ENCODE peak calls at places on chromosomes 6 and 20, in four cellular contexts. D is gastrocnemius medialis, Q is pancreas, H is ascending aorta. J is an unnamed sample.
A peak's percentile ranks its signal among the peaks of the same experiment; 100 is the strongest.

GRCh38 chr6:10322991-10323390 is 91.9 kb downstream of the TFAP2A start:
- DNase-seq in D (no peak), Q (no peak), H (no peak), J (no peak)

GRCh38 chr6:43952746-43953145 is 174.5 kb downstream of the MRPL14 start:
- DNase-seq in D (peak; percentile 42), Q (no peak), H (no peak), J (no peak)

GRCh38 chr6:6218246-6219085 is 102.0 kb downstream of the F13A1 start:
- DNase-seq in D (peak; percentile 20), Q (no peak), H (no peak), J (no peak)

GRCh38 chr20:709421-709820 is 33.8 kb upstream of the SCRT2 start:
- DNase-seq in D (no peak), Q (peak; percentile 75), H (no peak), J (peak; percentile 65)

GRCh38 chr6:126312013-126312665 is 27.8 kb upstream of the CENPW start:
- DNase-seq in D (no peak), Q (no peak), H (no peak), J (no peak)

GRCh38 chr6:169993861-169994481 is 242.5 kb downstream of the ERMARD start:
- DNase-seq in D (no peak), Q (peak; percentile 50), H (peak; percentile 50), J (no peak)

GRCh38 chr20:58743076-58743566 is 50.5 kb downstream of the NPEPL1 start:
- DNase-seq in D (no peak), Q (no peak), H (no peak), J (no peak)

GRCh38 chr20:58597021-58597940 is 53.8 kb upstream of the STX16 start:
- DNase-seq in D (no peak), Q (no peak), H (no peak), J (peak; percentile 60)

GRCh38 chr6:110331816-110332215 is 26.3 kb downstream of the METTL24 start:
- DNase-seq in D (no peak), Q (no peak), H (no peak), J (no peak)

GRCh38 chr20:12171927-12172581 is 254.4 kb downstream of the BTBD3 start:
- DNase-seq in D (peak; percentile 12), Q (no peak), H (no peak), J (no peak)

GRCh38 chr6:111105578-111105977 is 18.3 kb downstream of the SLC16A10 start:
- DNase-seq in D (peak; percentile 94), Q (peak; percentile 89), H (no peak), J (peak; percentile 84)

GRCh38 chr20:63694596-63695418 is 1.6 kb upstream of the TNFRSF6B start:
- DNase-seq in D (peak; percentile 13), Q (no peak), H (no peak), J (peak; percentile 17)

GRCh38 chr6:82773061-82773717 is 292.5 kb downstream of the UBE3D start:
- DNase-seq in D (no peak), Q (no peak), H (no peak), J (no peak)

GRCh38 chr6:89173634-89174033 is 27.8 kb downstream of the PM20D2 start:
- DNase-seq in D (peak; percentile 41), Q (no peak), H (no peak), J (no peak)

GRCh38 chr6:162149786-162150185 is 577.8 kb downstream of the PRKN start:
- DNase-seq in D (no peak), Q (no peak), H (no peak), J (no peak)

GRCh38 chr6:56683882-56684281 is 41.2 kb upstream of the DST start:
- DNase-seq in D (peak; percentile 83), Q (no peak), H (peak; percentile 88), J (no peak)
- H3K4me3 ChIP-seq in D (peak overlapping the region; percentile 11), Q (no peak overlapping the region), H (no peak overlapping the region), J (peak overlapping the region; percentile 22)

DNA sequence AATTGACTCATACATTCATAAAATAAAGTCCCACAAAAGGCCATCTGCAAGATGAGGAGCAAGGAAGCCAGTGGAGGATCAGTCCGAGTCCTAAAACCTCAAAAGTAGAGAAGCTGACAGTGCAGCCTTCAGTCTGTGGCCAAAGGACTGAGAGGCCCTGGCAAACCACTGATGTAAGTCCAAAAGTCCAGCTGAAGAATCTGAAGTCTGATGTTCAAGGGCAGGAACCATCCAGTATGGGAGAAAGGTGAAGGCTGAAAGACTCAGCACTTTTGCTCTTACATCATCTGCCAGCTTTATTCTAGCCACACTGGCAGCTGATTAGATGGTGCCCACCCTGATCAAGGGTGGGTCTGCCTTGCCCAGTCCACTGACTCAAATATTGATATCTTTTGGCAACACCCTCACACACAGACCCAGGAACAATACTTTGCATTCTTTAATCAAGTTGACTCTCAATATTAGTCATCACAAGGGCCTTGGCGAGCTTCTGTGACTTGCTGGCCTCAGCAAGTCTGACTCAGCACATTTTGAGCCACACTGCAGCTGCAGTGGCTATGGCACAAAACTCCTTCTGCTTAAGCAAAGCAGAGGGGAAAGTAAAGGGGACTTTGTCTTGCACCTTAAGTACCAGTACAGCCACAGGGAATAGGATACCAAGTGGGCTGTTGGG is 1370.3 kb upstream of the CITED2 start:
- DNase-seq in D (no peak), Q (no peak), H (no peak), J (no peak)
- H3K27ac ChIP-seq in D (no peak overlapping the region), Q (no peak overlapping the region), H (no peak overlapping the region), J (no peak overlapping the region)

DNA sequence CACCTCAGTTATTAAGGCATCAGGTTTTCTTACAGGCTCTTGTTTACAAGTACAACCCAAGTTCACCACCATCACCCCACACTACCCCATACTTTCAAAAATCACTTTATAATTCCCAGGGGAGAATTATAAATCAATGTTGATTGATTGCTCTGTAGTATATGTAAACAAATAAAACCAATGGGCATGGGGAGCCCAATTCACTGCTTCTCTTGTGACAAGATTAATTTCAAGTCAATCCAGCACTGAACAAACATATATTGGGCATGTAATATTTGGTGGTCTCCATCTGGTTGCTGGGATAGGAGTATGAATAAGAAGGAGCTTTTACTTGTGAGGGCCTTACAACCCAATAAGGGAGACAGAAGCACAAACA is 95.8 kb downstream of the CLVS2 start:
- DNase-seq in D (no peak), Q (no peak), H (no peak), J (no peak)
- H3K4me3 ChIP-seq in D (no peak overlapping the region), Q (no peak overlapping the region), H (no peak overlapping the region), J (no peak overlapping the region)

DNA sequence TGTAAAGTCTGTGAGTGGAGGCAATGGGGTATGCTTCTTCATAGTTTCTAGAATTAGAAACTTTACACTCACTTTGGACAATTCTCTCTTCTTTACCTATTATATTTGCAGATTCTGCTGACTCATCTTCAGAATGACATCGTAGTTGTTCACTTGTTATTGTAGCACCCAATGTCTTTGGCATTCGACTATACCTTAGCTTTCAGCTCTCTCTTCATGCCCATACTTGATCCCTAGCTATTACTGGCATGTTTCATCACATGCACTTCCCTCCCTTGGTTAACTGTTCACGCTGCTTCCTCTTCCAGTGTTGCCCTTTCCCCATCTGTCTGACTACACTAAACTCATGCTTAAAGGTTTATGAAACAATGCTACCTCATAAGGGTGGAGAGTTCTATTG is 298.1 kb upstream of the TCF21 start:
- DNase-seq in D (no peak), Q (no peak), H (no peak), J (no peak)
- H3K27ac ChIP-seq in D (no peak overlapping the region), Q (no peak overlapping the region), H (no peak overlapping the region), J (no peak overlapping the region)

J was measured in left ventricle myocardium inferior.